ENCODE peak calls at places on chromosome 21, in ten cellular contexts. P is stomach, O is A549, X is IMR-90, M is ovary, S is esophagus squamous epithelium, C is adrenal gland, F is HCT116, I is GM12892, Q is heart left ventricle. L is an unnamed sample.

GRCh38 chr21:16117851-16118592 is 388.2 kb downstream of the USP25 start:
- DNase-seq in P (no peak), O (peak), X (peak), M (no peak), S (no peak), C (no peak), F (no peak), I (no peak), Q (no peak), L (no peak)

GRCh38 chr21:33070921-33071877 is 1.3 kb downstream of the OLIG1 start:
- DNase-seq in P (no peak), O (peak), X (no peak), M (no peak), S (no peak), C (no peak), F (no peak), I (no peak), Q (no peak), L (peak)

GRCh38 chr21:38798481-38798882 is 7.2 kb upstream of the ETS2 start:
- DNase-seq in P (peak), O (peak), X (no peak), M (no peak), S (no peak), C (no peak), F (peak), I (no peak), Q (no peak), L (peak)

GRCh38 chr21:27572681-27573080 is 605.8 kb upstream of the ADAMTS5 start:
- DNase-seq in P (no peak), O (no peak), X (peak), M (no peak), S (no peak), C (no peak), F (no peak), I (no peak), Q (no peak), L (no peak)

GRCh38 chr21:42941696-42942085 is 16.3 kb upstream of the ERVH48-1 start:
- DNase-seq in P (no peak), O (no peak), X (no peak), M (no peak), S (no peak), C (no peak), F (no peak), I (no peak), Q (no peak), L (no peak)

GRCh38 chr21:46560568-46561447 is 44.1 kb downstream of the S100B start:
- DNase-seq in P (peak), O (no peak), X (no peak), M (no peak), S (no peak), C (no peak), F (no peak), I (no peak), Q (no peak), L (peak)

GRCh38 chr21:32412162-32412997 is at the start of gene EVA1C:
- DNase-seq in P (peak), O (peak), X (peak), M (peak), S (no peak), C (peak), F (no peak), I (no peak), Q (peak), L (peak)

GRCh38 chr21:32140212-32141008 is 138.4 kb downstream of the MIS18A start:
- DNase-seq in P (no peak), O (no peak), X (no peak), M (no peak), S (no peak), C (no peak), F (no peak), I (no peak), Q (no peak), L (no peak)

GRCh38 chr21:25583370-25584133 is 23.7 kb downstream of the MRPL39 start:
- DNase-seq in P (no peak), O (no peak), X (no peak), M (no peak), S (no peak), C (no peak), F (no peak), I (no peak), Q (no peak), L (no peak)

GRCh38 chr21:32378956-32379355 is 13.9 kb downstream of the URB1 start:
- DNase-seq in P (no peak), O (no peak), X (no peak), M (no peak), S (no peak), C (no peak), F (no peak), I (no peak), Q (peak), L (no peak)

GRCh38 chr21:43292041-43292865 is 123.4 kb downstream of the CRYAA start:
- DNase-seq in P (no peak), O (no peak), X (no peak), M (no peak), S (no peak), C (no peak), F (no peak), I (no peak), Q (no peak), L (no peak)

GRCh38 chr21:36735724-36736310 is 36.9 kb downstream of the SIM2 start:
- DNase-seq in P (peak), O (no peak), X (no peak), M (no peak), S (no peak), C (no peak), F (no peak), I (no peak), Q (no peak), L (peak)

GRCh38 chr21:33348728-33349127 is 24.0 kb downstream of the IFNAR1 start:
- DNase-seq in P (no peak), O (no peak), X (no peak), M (no peak), S (no peak), C (no peak), F (no peak), I (no peak), Q (no peak), L (no peak)

GRCh38 chr21:38688068-38688467 is 117.7 kb upstream of the ETS2 start:
- DNase-seq in P (no peak), O (no peak), X (no peak), M (no peak), S (no peak), C (no peak), F (no peak), I (no peak), Q (no peak), L (no peak)

GRCh38 chr21:37914211-37914900 is 1.9 kb downstream of the KCNJ6 start:
- DNase-seq in P (no peak), O (no peak), X (peak), M (no peak), S (no peak), C (no peak), F (no peak), I (no peak), Q (no peak), L (no peak)

GRCh38 chr21:14690886-14691285 is 144.8 kb upstream of the SAMSN1 start:
- DNase-seq in P (no peak), O (no peak), X (no peak), M (no peak), S (no peak), C (no peak), F (no peak), I (no peak), Q (no peak), L (no peak)

GRCh38 chr21:32415451-32415850 is 2.9 kb downstream of the EVA1C start:
- DNase-seq in P (no peak), O (no peak), X (no peak), M (no peak), S (no peak), C (no peak), F (no peak), I (no peak), Q (no peak), L (no peak)

GRCh38 chr21:38467369-38467768 is 30.9 kb downstream of the ERG start:
- DNase-seq in P (no peak), O (no peak), X (no peak), M (no peak), S (no peak), C (no peak), F (no peak), I (no peak), Q (no peak), L (peak)

GRCh38 chr21:16113052-16113715 is 383.4 kb downstream of the USP25 start:
- DNase-seq in P (no peak), O (no peak), X (peak), M (no peak), S (no peak), C (no peak), F (no peak), I (no peak), Q (no peak), L (no peak)

GRCh38 chr21:26769613-26770188 is 75.5 kb downstream of the ADAMTS1 start:
- DNase-seq in P (no peak), O (peak), X (peak), M (no peak), S (no peak), C (no peak), F (no peak), I (no peak), Q (no peak), L (no peak)

GRCh38 chr21:38120984-38121855 is 135.6 kb upstream of the KCNJ15 start:
- DNase-seq in P (no peak), O (no peak), X (no peak), M (no peak), S (no peak), C (no peak), F (no peak), I (no peak), Q (no peak), L (no peak)

GRCh38 chr21:27269646-27270045 is 302.8 kb upstream of the ADAMTS5 start:
- DNase-seq in P (no peak), O (no peak), X (peak), M (no peak), S (no peak), C (no peak), F (no peak), I (no peak), Q (no peak), L (no peak)

GRCh38 chr21:25557170-25557569 is 50.1 kb downstream of the MRPL39 start:
- DNase-seq in P (no peak), O (no peak), X (peak), M (no peak), S (no peak), C (no peak), F (no peak), I (no peak), Q (no peak), L (no peak)

GRCh38 chr21:40254540-40255455 is 387.6 kb downstream of the PCP4 start:
- DNase-seq in P (no peak), O (no peak), X (no peak), M (no peak), S (no peak), C (no peak), F (no peak), I (no peak), Q (no peak), L (no peak)

GRCh38 chr21:19507682-19508260 is 1104.2 kb upstream of the TMPRSS15 start:
- DNase-seq in P (no peak), O (peak), X (no peak), M (no peak), S (no peak), C (no peak), F (no peak), I (no peak), Q (no peak), L (no peak)

GRCh38 chr21:33377221-33377620 is 26.0 kb upstream of the IFNGR2 start:
- DNase-seq in P (no peak), O (no peak), X (no peak), M (no peak), S (no peak), C (no peak), F (no peak), I (no peak), Q (no peak), L (no peak)

GRCh38 chr21:37551406-37552355 is 185.1 kb downstream of the DYRK1A start:
- DNase-seq in P (peak), O (no peak), X (no peak), M (peak), S (no peak), C (no peak), F (no peak), I (no peak), Q (no peak), L (peak)

GRCh38 chr21:31334648-31335121 is 9.4 kb downstream of the TIAM1 start:
- DNase-seq in P (peak), O (no peak), X (no peak), M (no peak), S (no peak), C (no peak), F (no peak), I (no peak), Q (no peak), L (no peak)

GRCh38 chr21:37430184-37430821 is 63.7 kb downstream of the DYRK1A start:
- DNase-seq in P (no peak), O (no peak), X (no peak), M (no peak), S (no peak), C (no peak), F (no peak), I (no peak), Q (no peak), L (no peak)

GRCh38 chr21:27040738-27041137 is 73.8 kb upstream of the ADAMTS5 start:
- DNase-seq in P (no peak), O (no peak), X (no peak), M (no peak), S (no peak), C (no peak), F (no peak), I (no peak), Q (no peak), L (no peak)

GRCh38 chr21:38920631-38921398 is 115.1 kb downstream of the ETS2 start:
- DNase-seq in P (no peak), O (peak), X (peak), M (no peak), S (no peak), C (no peak), F (no peak), I (no peak), Q (no peak), L (no peak)

GRCh38 chr21:27570306-27570868 is 603.5 kb upstream of the ADAMTS5 start:
- DNase-seq in P (peak), O (no peak), X (peak), M (peak), S (no peak), C (no peak), F (no peak), I (no peak), Q (peak), L (no peak)

GRCh38 chr21:35026617-35027557 is 22.2 kb downstream of the RUNX1 start:
- DNase-seq in P (peak), O (peak), X (peak), M (peak), S (no peak), C (no peak), F (no peak), I (no peak), Q (peak), L (peak)
- TF ChIP-seq POLR2A in P (no peak), O (no peak), X (no peak), M (no peak), S (no peak), C (no peak), F (no peak), I (no peak), Q (no peak), L (no peak)

GRCh38 chr21:41765393-41765950 is 1.4 kb downstream of the RIPK4 start:
- DNase-seq in P (no peak), O (no peak), X (no peak), M (no peak), S (no peak), C (no peak), F (no peak), I (no peak), Q (no peak), L (no peak)

GRCh38 chr21:41766051-41766882 is 585 bp downstream of the RIPK4 start:
- DNase-seq in P (no peak), O (no peak), X (no peak), M (no peak), S (no peak), C (no peak), F (no peak), I (no peak), Q (no peak), L (peak)

GRCh38 chr21:41767606-41768370 is 936 bp upstream of the RIPK4 start:
- DNase-seq in P (no peak), O (peak), X (peak), M (no peak), S (no peak), C (no peak), F (no peak), I (no peak), Q (no peak), L (no peak)

GRCh38 chr21:41768371-41769042 is 1.7 kb upstream of the RIPK4 start:
- DNase-seq in P (peak), O (peak), X (peak), M (no peak), S (no peak), C (no peak), F (peak), I (no peak), Q (no peak), L (no peak)

DNA sequence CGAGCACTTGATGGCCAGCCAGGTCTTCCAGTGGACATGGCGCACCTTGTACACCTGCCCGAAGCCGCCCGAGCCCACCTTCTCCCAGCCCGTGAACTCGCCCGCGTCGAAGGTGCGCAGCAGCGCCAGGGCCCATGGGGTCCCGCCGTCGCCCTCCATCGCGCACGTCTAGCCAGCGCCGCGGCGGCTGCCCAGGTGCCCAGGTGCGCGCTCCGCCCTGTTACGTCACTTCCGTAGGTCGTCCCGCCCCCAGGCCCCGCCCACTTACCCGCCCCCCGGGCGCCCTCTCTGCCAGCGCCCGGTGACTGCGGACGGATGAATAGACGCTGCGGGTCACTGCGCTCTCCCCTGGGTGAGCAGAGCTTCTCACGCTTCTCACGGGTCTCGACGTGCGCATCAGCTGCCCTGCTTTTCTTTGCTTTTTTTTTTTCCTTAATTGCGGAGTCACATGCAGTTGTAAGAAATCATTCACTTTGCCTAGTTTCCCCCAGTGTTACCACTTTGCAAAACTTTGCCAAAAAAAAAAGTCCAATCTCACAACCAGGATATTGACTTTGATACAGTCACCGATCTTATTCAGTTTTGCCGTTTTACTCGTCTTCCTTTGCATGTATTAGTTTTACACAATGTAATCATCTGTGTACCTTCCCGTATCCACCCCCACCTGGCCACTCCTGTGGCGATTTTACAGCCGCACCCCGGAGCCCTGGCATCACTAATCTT is at the start of gene RIPK4:
- DNase-seq in P (peak), O (peak), X (peak), M (no peak), S (no peak), C (no peak), F (peak), I (no peak), Q (no peak), L (peak)
- TF ChIP-seq POLR2A in P (peak), O (peak), X (no peak), M (no peak), S (peak), C (no peak), F (peak), I (no peak), Q (no peak), L (peak)

DNA sequence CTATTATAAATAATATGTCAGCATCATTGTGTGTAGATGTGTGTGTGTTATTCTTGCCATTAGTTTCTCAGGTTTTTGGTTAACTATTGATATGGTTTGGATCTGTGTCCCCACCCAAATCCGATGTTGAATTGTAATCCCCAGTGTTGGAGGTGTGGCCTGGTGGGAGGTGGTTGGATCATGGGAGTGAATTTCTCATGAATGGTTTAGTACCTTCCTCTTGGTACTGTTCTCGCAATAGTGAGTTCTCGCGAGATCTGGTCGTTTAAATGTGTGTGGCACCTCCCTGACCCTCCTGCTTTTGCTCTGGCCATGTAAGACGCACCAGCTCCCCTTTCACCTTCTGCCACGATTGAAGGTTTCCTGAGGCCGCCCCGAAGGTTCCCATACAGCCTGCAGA is 9.6 kb upstream of the POFUT2 start:
- DNase-seq in P (no peak), O (no peak), X (no peak), M (no peak), S (no peak), C (no peak), F (no peak), I (no peak), Q (no peak), L (no peak)
- TF ChIP-seq POLR2A in P (no peak), O (no peak), X (no peak), M (no peak), S (no peak), C (no peak), F (no peak), I (no peak), Q (no peak), L (no peak)

DNA sequence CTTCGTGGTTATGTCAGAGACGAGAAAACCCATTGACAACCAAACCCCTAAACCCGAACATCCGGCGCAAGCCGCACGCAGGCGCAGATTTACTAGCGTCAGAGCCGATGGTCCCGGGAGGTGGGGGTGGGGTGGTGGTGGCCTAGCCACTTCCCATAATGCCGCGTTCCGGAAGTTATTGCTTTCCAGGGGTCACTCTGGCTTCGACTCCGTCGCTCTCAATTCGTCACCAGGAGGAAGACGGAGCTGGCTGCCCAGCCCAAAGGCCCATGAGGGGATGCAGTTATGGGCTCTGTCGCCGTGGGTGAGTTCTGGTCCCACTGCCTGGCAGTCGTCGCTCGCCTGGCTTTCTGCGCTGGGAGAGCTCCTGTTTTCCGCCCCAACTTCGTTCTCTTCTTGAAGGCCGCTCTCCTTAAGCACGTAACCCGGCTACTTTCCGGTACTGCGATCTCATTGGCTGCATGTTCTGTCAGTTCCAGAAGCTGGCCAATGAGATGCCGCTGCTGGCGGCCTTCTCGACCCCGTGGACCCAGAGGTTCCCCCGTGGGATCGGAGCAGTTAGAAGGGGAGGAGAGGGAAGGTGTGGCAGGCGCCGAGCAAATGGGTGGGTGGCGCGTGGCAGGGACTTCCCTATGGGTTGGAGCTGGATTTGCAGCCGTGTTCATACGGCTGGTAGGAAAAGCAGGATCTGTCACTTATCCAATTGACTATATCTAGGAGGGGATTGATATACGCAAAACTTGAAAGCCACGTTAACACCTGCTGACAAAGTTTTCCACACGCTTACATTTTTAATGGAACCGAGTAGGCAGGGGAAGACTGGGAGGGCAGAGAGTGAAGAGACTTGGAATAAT is at the start of gene USP16:
- DNase-seq in P (peak), O (peak), X (peak), M (peak), S (peak), C (peak), F (peak), I (peak), Q (peak), L (peak)
- TF ChIP-seq POLR2A in P (no peak), O (peak), X (peak), M (peak), S (no peak), C (peak), F (peak), I (peak), Q (no peak), L (peak)

L was measured in upper lobe of left lung.